ENCODE peak calls at places on chromosomes 4 and X, in eight cellular contexts. A, V, P, Z, D, J, X and M are unnamed samples. For H3K4me1 and H3K9me3, the result is how much of the 10 kb centered on the place peaks cover.

GRCh38 chr4:172352351-172352750 is 539.1 kb downstream of the GALNTL6 start:
- DNase-seq in J (no peak), P (no peak), Z (no peak), A (no peak), D (no peak), V (no peak), X (no peak), M (no peak)

GRCh38 chrX:140057001-140057411 is 91.7 kb upstream of the CXorf66 start:
- DNase-seq in P (peak), Z (peak), X (peak), A (peak), D (peak), V (peak), J (peak), M (peak)

GRCh38 chr4:113355550-113356371 is 306.3 kb downstream of the ANK2 start:
- DNase-seq in D (peak), P (no peak), J (peak), V (peak), A (peak), X (peak), Z (no peak), M (no peak)

GRCh38 chrX:72158773-72159172 is 22.8 kb upstream of the PIN4 start:
- DNase-seq in P (no peak), A (no peak), D (no peak), J (no peak), V (no peak), X (no peak), Z (no peak), M (no peak)

GRCh38 chr4:170025523-170026252 is 507 bp downstream of the MFAP3L start:
- DNase-seq in A (no peak), J (no peak), V (peak), Z (no peak), D (no peak), P (peak), X (peak), M (peak)

GRCh38 chr4:1113311-1114009 is at the start of gene RNF212:
- DNase-seq in X (peak), D (no peak), Z (peak), P (no peak), A (no peak), V (peak), J (no peak), M (peak)

GRCh38 chrX:107566603-107567262 is 61.6 kb upstream of the PRPS1 start:
- DNase-seq in J (no peak), V (no peak), D (peak), X (peak), Z (no peak), P (no peak), A (no peak), M (no peak)

GRCh38 chrX:131845771-131846170 is 177.3 kb upstream of the STK26 start:
- DNase-seq in X (no peak), J (no peak), D (no peak), P (no peak), Z (no peak), V (no peak), A (no peak), M (no peak)

GRCh38 chr4:68175562-68176155 is 46.0 kb upstream of the TMPRSS11F start:
- DNase-seq in D (peak), V (no peak), A (peak), J (peak), P (no peak), X (peak), Z (peak), M (no peak)

GRCh38 chr4:16411691-16412090 is 185.4 kb upstream of the TAPT1 start:
- DNase-seq in X (no peak), D (no peak), A (no peak), P (no peak), J (no peak), V (no peak), Z (no peak), M (no peak)

GRCh38 chr4:140098481-140099132 is 55.4 kb downstream of the MAML3 start:
- DNase-seq in A (peak), Z (no peak), D (peak), J (no peak), V (no peak), X (peak), P (no peak), M (no peak)

GRCh38 chrX:46582325-46582724 is 8.8 kb downstream of the CHST7 start:
- DNase-seq in V (no peak), Z (no peak), J (no peak), A (peak), X (peak), D (peak), P (no peak), M (no peak)

GRCh38 chr4:42416017-42416416 is 18.7 kb downstream of the SHISA3 start:
- DNase-seq in V (no peak), X (no peak), Z (no peak), A (no peak), D (no peak), J (no peak), P (no peak), M (no peak)

GRCh38 chr4:119543794-119544193 is 84.8 kb downstream of the PDE5A start:
- DNase-seq in J (no peak), A (no peak), V (no peak), D (no peak), P (no peak), Z (no peak), X (no peak), M (no peak)

GRCh38 chr4:24799544-24800272 is 4.3 kb downstream of the SOD3 start:
- DNase-seq in A (no peak), D (no peak), J (no peak), V (peak), Z (no peak), X (peak), P (peak), M (peak)

GRCh38 chr4:176791591-176792347 is 953 bp downstream of the VEGFC start:
- DNase-seq in A (no peak), Z (peak), X (peak), D (peak), V (peak), J (no peak), P (peak), M (peak)

GRCh38 chr4:10051536-10052135 is 30.3 kb upstream of the SLC2A9 start:
- DNase-seq in A (no peak), J (no peak), D (no peak), X (no peak), Z (no peak), V (no peak), P (no peak), M (no peak)

GRCh38 chrX:126770179-126770578 is 49.4 kb upstream of the PRR32 start:
- DNase-seq in J (no peak), A (no peak), X (peak), D (no peak), V (no peak), P (no peak), Z (no peak), M (no peak)

GRCh38 chr4:26074672-26075071 is 160.7 kb downstream of the SMIM20 start:
- DNase-seq in A (no peak), V (no peak), X (no peak), D (no peak), J (no peak), P (peak), Z (no peak), M (no peak)
- H3K4me1 ChIP-seq in A (under half), V (under half), X (under half), D (under half), J (under half), P (under half), Z (under half), M (under half)

GRCh38 chr4:76488905-76489798 is 54.1 kb downstream of the SHROOM3 start:
- DNase-seq in D (peak), V (no peak), P (no peak), Z (no peak), J (no peak), X (peak), A (no peak), M (no peak)
- H3K9me3 ChIP-seq in D (under half), V (under half), P (under half), Z (under half), J (under half), X (under half), A (under half), M (under half)

DNA sequence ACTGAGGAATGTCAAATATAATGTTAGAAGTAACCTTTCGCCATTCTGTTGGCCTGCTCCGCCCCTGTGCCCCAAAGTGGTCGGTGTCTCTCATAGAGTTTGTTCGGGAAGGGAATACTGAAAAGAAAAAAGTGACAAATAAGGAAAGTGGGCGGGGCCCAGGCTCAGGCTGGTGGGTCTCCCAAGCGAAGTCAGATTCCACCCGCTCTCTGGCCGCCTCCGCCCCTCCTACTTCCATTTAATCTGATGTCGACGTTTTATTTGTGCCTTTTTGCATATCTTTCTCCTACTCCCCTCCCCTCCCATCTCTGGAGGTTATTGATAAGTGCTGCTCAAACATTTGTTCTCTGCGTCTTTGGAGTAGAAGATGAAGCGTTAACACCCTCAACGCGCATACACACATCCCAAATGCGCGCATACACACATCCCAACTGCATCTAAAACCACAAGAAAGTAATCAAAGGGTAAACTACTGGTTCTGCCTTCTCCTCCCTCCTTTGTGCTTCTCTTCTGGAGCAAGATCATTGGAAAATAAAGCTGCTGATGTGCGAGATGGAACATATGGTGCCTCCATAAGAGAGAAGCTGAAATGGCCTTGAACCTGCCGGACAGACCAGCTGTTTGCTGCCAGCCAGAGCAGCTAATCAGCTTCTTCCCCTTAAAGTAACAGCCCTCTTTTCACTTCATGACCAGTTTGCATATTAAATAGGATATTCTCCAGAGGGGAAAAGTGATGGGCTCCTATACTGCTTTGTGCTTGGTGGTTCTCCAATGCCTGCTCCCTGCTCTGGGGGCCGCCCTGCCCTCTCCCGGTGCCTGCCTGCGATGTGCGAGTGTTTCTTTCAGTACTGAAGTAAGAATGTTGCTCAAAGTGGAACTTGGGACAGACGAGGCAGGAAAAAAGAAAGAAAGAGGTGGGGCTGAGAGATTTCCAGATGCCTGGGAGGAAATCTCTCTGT is 3.1 kb downstream of the MAMLD1 start:
- DNase-seq in V (peak), J (peak), P (peak), Z (peak), D (peak), A (no peak), X (peak), M (peak)
- H3K4me1 ChIP-seq in V (under half), J (under half), P (under half), Z (under half), D (under half), A (under half), X (under half), M (under half)

GRCh38 chr4:38308728-38309315 is 348.6 kb downstream of the PTTG2 start:
- DNase-seq in P (no peak), A (no peak), J (no peak), X (peak), D (peak), Z (no peak), V (no peak), M (no peak)

GRCh38 chr4:38298868-38299713 is 338.9 kb downstream of the PTTG2 start:
- DNase-seq in J (no peak), D (no peak), X (no peak), P (no peak), Z (no peak), V (no peak), A (no peak), M (no peak)

GRCh38 chr4:38306482-38307071 is 346.4 kb downstream of the PTTG2 start:
- DNase-seq in X (no peak), D (no peak), Z (no peak), P (no peak), J (no peak), V (no peak), A (no peak), M (no peak)

GRCh38 chr4:38302910-38303309 is 342.7 kb downstream of the PTTG2 start:
- DNase-seq in V (no peak), Z (no peak), X (no peak), J (no peak), P (no peak), A (no peak), D (no peak), M (no peak)
- H3K9me3 ChIP-seq in V (under half), Z (under half), X (under half), J (under half), P (under half), A (under half), D (under half), M (under half)

GRCh38 chr4:8370835-8371234 is 69.7 kb downstream of the ACOX3 start:
- DNase-seq in P (peak), V (peak), A (no peak), Z (no peak), J (no peak), D (no peak), X (no peak), M (peak)
- H3K4me1 ChIP-seq in P (under half), V (under half), A (under half), Z (under half), J (under half), D (under half), X (under half), M (under half)

GRCh38 chr4:138499627-138500026 is 257.5 kb upstream of the SLC7A11 start:
- DNase-seq in D (no peak), Z (no peak), P (no peak), X (no peak), J (no peak), V (no peak), A (no peak), M (no peak)
- H3K9me3 ChIP-seq in D (under half), Z (under half), P (under half), X (under half), J (under half), V (under half), A (under half), M (under half)